ENCODE peak calls at places on chromosomes 2 and 18, in seven cellular contexts. N is mesenchymal stem cell, K is mesendoderm, M is H9, O is IMR-90, W is trophoblast cell, V is H1. U is an unnamed sample.

GRCh38 chr2:43133708-43134570 is 92.5 kb downstream of the ZFP36L2 start:
- DNase-seq in N (no peak), K (no peak), M (no peak), O (no peak), W (no peak), V (no peak), U (no peak)

GRCh38 chr2:196163285-196163684 is 8.1 kb downstream of the STK17B start:
- DNase-seq in N (no peak), K (no peak), M (no peak), O (no peak), W (no peak), V (no peak), U (no peak)

GRCh38 chr2:73212448-73213176 is 1.4 kb upstream of the SMYD5 start:
- DNase-seq in N (peak; percentile 82), K (peak; percentile 83), M (peak; percentile 82), O (peak; percentile 87), W (peak; percentile 71), V (no peak), U (peak; percentile 62)

GRCh38 chr2:239721991-239722759 is 303.0 kb downstream of the NDUFA10 start:
- DNase-seq in N (no peak), K (no peak), M (peak; percentile 30), O (no peak), W (no peak), V (no peak), U (no peak)

GRCh38 chr2:2547451-2547850 is 216.4 kb upstream of the MYT1L start:
- DNase-seq in N (no peak), K (no peak), M (no peak), O (no peak), W (no peak), V (no peak), U (no peak)

GRCh38 chr2:111069722-111070121 is 51.0 kb upstream of the BCL2L11 start:
- DNase-seq in N (no peak), K (peak; percentile 20), M (no peak), O (no peak), W (no peak), V (no peak), U (no peak)

GRCh38 chr18:12038661-12039417 is 54.8 kb upstream of the ANKRD62 start:
- DNase-seq in N (peak; percentile 76), K (peak; percentile 80), M (peak; percentile 87), O (peak; percentile 65), W (peak; percentile 78), V (peak; percentile 50), U (peak; percentile 77)

GRCh38 chr2:206211657-206212255 is 52.1 kb downstream of the EEF1B2 start:
- DNase-seq in N (peak; percentile 29), K (peak; percentile 39), M (no peak), O (peak; percentile 22), W (no peak), V (no peak), U (no peak)

GRCh38 chr2:84458436-84459027 is 548 bp downstream of the SUCLG1 start:
- DNase-seq in N (peak; percentile 33), K (no peak), M (no peak), O (peak; percentile 12), W (no peak), V (no peak), U (no peak)

GRCh38 chr2:163210430-163210918 is 371.9 kb upstream of the KCNH7 start:
- DNase-seq in N (peak; percentile 51), K (no peak), M (no peak), O (peak; percentile 64), W (no peak), V (no peak), U (no peak)

GRCh38 chr2:126808929-126809328 is 89.8 kb upstream of the TEX51 start:
- DNase-seq in N (no peak), K (peak; percentile 92), M (peak; percentile 47), O (no peak), W (no peak), V (peak; percentile 41), U (no peak)

GRCh38 chr2:207531024-207531411 is 1.3 kb downstream of the CREB1 start:
- DNase-seq in N (no peak), K (no peak), M (no peak), O (no peak), W (no peak), V (no peak), U (no peak)

GRCh38 chr2:69145204-69145603 is 132.2 kb downstream of the ANTXR1 start:
- DNase-seq in N (no peak), K (no peak), M (no peak), O (no peak), W (no peak), V (no peak), U (no peak)

GRCh38 chr18:26524952-26525351 is 23.4 kb downstream of the KCTD1 start:
- DNase-seq in N (no peak), K (no peak), M (no peak), O (no peak), W (no peak), V (no peak), U (no peak)

GRCh38 chr2:167196461-167197252 is 308.4 kb downstream of the XIRP2 start:
- DNase-seq in N (peak; percentile 13), K (no peak), M (no peak), O (peak; percentile 59), W (no peak), V (no peak), U (no peak)

GRCh38 chr2:223800908-223801307 is 36.5 kb downstream of the AP1S3 start:
- DNase-seq in N (no peak), K (no peak), M (no peak), O (no peak), W (no peak), V (no peak), U (no peak)

GRCh38 chr2:117850015-117850414 is 35.5 kb downstream of the DDX18 start:
- DNase-seq in N (no peak), K (peak; percentile 89), M (peak; percentile 71), O (no peak), W (no peak), V (no peak), U (no peak)

GRCh38 chr18:79402977-79403722 is 7.4 kb downstream of the NFATC1 start:
- DNase-seq in N (no peak), K (no peak), M (no peak), O (no peak), W (no peak), V (no peak), U (no peak)

GRCh38 chr2:174794851-174795374 is 30.6 kb upstream of the CHRNA1 start:
- DNase-seq in N (no peak), K (no peak), M (no peak), O (peak; percentile 45), W (no peak), V (no peak), U (no peak)

GRCh38 chr2:102753563-102754159 is 8.2 kb upstream of the TMEM182 start:
- DNase-seq in N (peak; percentile 58), K (peak; percentile 54), M (no peak), O (peak; percentile 53), W (peak; percentile 43), V (no peak), U (peak; percentile 32)

GRCh38 chr2:72145658-72146329 is 1.9 kb downstream of the CYP26B1 start:
- DNase-seq in N (no peak), K (no peak), M (no peak), O (no peak), W (no peak), V (no peak), U (no peak)

GRCh38 chr2:232598293-232598692 is 35.1 kb upstream of the EFHD1 start:
- DNase-seq in N (no peak), K (no peak), M (peak; percentile 52), O (no peak), W (no peak), V (no peak), U (no peak)

GRCh38 chr2:136054856-136055255 is 63.1 kb downstream of the CXCR4 start:
- DNase-seq in N (no peak), K (no peak), M (no peak), O (no peak), W (no peak), V (no peak), U (no peak)

GRCh38 chr2:36871068-36871707 is 95.1 kb downstream of the STRN start:
- DNase-seq in N (no peak), K (no peak), M (no peak), O (no peak), W (no peak), V (no peak), U (no peak)

GRCh38 chr18:37364237-37364636 is 201.4 kb downstream of the CELF4 start:
- DNase-seq in N (no peak), K (no peak), M (no peak), O (no peak), W (no peak), V (no peak), U (no peak)
- H4K8ac ChIP-seq in N (no peak overlapping the region), K (no peak overlapping the region), M (no peak overlapping the region), O (no peak overlapping the region), W (no peak overlapping the region), V (no peak overlapping the region), U (no peak overlapping the region)

GRCh38 chr2:120104772-120105171 is 91.9 kb downstream of the EPB41L5 start:
- DNase-seq in N (no peak), K (no peak), M (no peak), O (no peak), W (no peak), V (no peak), U (no peak)
- H3K9ac ChIP-seq in N (no peak overlapping the region), K (no peak overlapping the region), M (no peak overlapping the region), O (no peak overlapping the region), W (no peak overlapping the region), V (no peak overlapping the region), U (no peak overlapping the region)

GRCh38 chr18:46073474-46074331 is 1.6 kb upstream of the PSTPIP2 start:
- DNase-seq in N (peak; percentile 68), K (peak; percentile 77), M (no peak), O (peak; percentile 69), W (peak; percentile 67), V (no peak), U (peak; percentile 67)

GRCh38 chr18:46084431-46084830 is 12.4 kb upstream of the PSTPIP2 start:
- DNase-seq in N (no peak), K (peak; percentile 91), M (no peak), O (no peak), W (no peak), V (no peak), U (no peak)

DNA sequence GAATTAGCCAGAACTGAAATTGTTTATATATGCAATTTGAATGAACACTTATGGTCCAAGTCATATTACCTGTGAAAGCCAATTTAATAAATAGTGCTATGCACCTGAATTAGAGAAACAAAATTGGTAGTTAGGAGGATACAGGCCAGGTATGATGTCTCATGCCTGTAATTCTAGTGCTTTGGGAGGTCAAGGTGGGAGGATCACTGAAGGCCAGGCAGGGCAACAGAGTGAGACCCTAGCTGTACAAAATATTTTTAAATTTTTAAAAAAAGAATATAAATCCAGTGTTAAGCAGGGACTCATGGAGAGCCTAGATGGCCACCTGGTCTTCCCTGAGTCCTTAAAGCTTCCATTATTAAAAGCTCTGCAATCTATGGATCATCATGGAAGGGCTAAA is 7.3 kb upstream of the PSTPIP2 start:
- DNase-seq in N (no peak), K (no peak), M (no peak), O (no peak), W (no peak), V (no peak), U (no peak)
- H4K8ac ChIP-seq in N (no peak overlapping the region), K (no peak overlapping the region), M (no peak overlapping the region), O (no peak overlapping the region), W (no peak overlapping the region), V (no peak overlapping the region), U (no peak overlapping the region)

DNA sequence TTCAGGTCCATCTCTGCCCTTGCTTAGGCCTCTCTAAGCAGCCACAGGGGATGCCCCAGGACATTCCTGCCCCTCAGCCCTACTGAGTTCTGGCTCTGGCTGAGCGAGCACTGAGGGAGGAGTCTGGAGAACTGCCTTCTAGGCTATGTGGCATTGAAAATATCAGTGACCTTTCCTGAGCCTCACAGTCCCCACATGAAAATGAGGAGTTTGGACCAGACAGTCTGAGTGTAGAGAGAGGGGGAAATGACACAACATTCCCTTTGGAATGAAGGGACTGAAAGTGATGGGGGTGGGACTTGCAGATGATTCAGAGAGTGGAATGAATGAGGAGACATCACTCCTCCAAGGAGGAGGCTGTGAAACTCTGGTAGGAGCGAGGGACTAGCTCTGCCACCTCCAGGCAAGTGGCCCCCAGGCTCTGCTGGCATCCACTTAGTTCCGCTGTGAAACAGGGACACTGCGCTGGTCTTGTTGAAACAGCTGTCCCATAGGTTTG is 8.0 kb downstream of the TNS1 start:
- DNase-seq in N (peak; percentile 89), K (peak; percentile 73), M (no peak), O (peak; percentile 90), W (peak; percentile 16), V (no peak), U (no peak)
- H3K9ac ChIP-seq in N (peak overlapping the region; percentile 84), K (no peak overlapping the region), M (no peak overlapping the region), O (peak overlapping the region; percentile 35), W (no peak overlapping the region), V (no peak overlapping the region), U (no peak overlapping the region)